ENCODE peak calls at places on chromosomes 4 and X, in ten cellular contexts. R is activated CD4-positive, alpha-beta T cell treated with anti-CD3 and anti-CD28 coated beads for 24 hours; Q is EL; Z is germinal center; L is COR-L47; I is HCEC 1CT; J is testis; F is ovary; E is astrocyte of the spinal cord; T is T-helper 17 cell. C is an unnamed sample.

GRCh38 chr4:110631582-110632505 is 9.0 kb upstream of the PITX2 start:
- DNase-seq in R (peak), Q (peak), Z (peak), L (peak), I (peak), J (peak), F (no peak), E (peak), T (no peak), C (no peak)

GRCh38 chr4:86359944-86360478 is at the start of gene MAPK10:
- DNase-seq in R (peak), Q (peak), Z (peak), L (peak), I (peak), J (peak), F (peak), E (peak), T (peak), C (peak)

GRCh38 chr4:6405417-6405747 is 67.0 kb downstream of the PPP2R2C start:
- DNase-seq in R (no peak), Q (no peak), Z (no peak), L (no peak), I (no peak), J (no peak), F (no peak), E (no peak), T (no peak), C (no peak)

GRCh38 chr4:127788517-127788916 is 6.4 kb downstream of the HSPA4L start:
- DNase-seq in R (no peak), Q (peak), Z (no peak), L (no peak), I (no peak), J (no peak), F (no peak), E (no peak), T (no peak), C (no peak)

GRCh38 chr4:139099366-139099982 is 77.5 kb downstream of the ELF2 start:
- DNase-seq in R (peak), Q (peak), Z (peak), L (peak), I (peak), J (peak), F (peak), E (peak), T (peak), C (peak)

GRCh38 chr4:105765690-105766407 is 57.3 kb downstream of the GSTCD start:
- DNase-seq in R (no peak), Q (peak), Z (no peak), L (no peak), I (peak), J (no peak), F (no peak), E (peak), T (no peak), C (no peak)

GRCh38 chrX:154029439-154029838 is 9.7 kb upstream of the IRAK1 start:
- DNase-seq in R (no peak), Q (no peak), Z (no peak), L (no peak), I (no peak), J (no peak), F (no peak), E (no peak), T (no peak), C (no peak)

GRCh38 chr4:1199556-1200331 is 27.4 kb upstream of the SPON2 start:
- DNase-seq in R (no peak), Q (no peak), Z (no peak), L (no peak), I (no peak), J (peak), F (no peak), E (no peak), T (no peak), C (no peak)

GRCh38 chr4:38857354-38858096 is 908 bp upstream of the TLR6 start:
- DNase-seq in R (no peak), Q (peak), Z (peak), L (no peak), I (peak), J (no peak), F (no peak), E (peak), T (no peak), C (no peak)

GRCh38 chr4:186792994-186793393 is 69.3 kb upstream of the FAT1 start:
- DNase-seq in R (no peak), Q (peak), Z (no peak), L (no peak), I (peak), J (no peak), F (no peak), E (peak), T (no peak), C (no peak)

GRCh38 chr4:31360786-31361185 is 640.6 kb downstream of the PCDH7 start:
- DNase-seq in R (no peak), Q (no peak), Z (no peak), L (no peak), I (peak), J (no peak), F (no peak), E (peak), T (no peak), C (no peak)

C was measured in effector memory CD4-positive, alpha-beta T cell.